ENCODE peak calls at places on chromosomes 12 and 14, in seven cellular contexts. C is endothelial cell of umbilical vein, X is GM19239, M is left kidney, R is iPS-NIHi11, O is AG09319, T is D341Med. F is an unnamed sample.

GRCh38 chr14:50955373-50956043 is 11.2 kb upstream of the PYGL start:
- DNase-seq in O (peak), M (peak), X (no peak), R (peak), C (peak), T (peak), F (no peak)

GRCh38 chr14:50099335-50099734 is 17.0 kb downstream of the VCPKMT start:
- DNase-seq in R (no peak), M (no peak), C (no peak), X (no peak), O (no peak), T (no peak), F (no peak)

GRCh38 chr14:90567991-90568390 is 171.2 kb downstream of the CALM1 start:
- DNase-seq in O (no peak), T (no peak), M (no peak), C (no peak), X (no peak), R (no peak), F (peak)

GRCh38 chr12:31773223-31773750 is 44.5 kb upstream of the AMN1 start:
- DNase-seq in O (no peak), T (no peak), R (peak), M (peak), X (no peak), C (no peak), F (no peak)

GRCh38 chr12:19131020-19131431 is 1.5 kb downstream of the PLEKHA5 start:
- DNase-seq in T (peak), X (no peak), C (peak), R (peak), O (no peak), M (peak), F (no peak)

GRCh38 chr12:76919388-76920181 is 40.8 kb upstream of the CSRP2 start:
- DNase-seq in O (no peak), T (no peak), C (no peak), R (no peak), X (no peak), M (peak), F (no peak)

GRCh38 chr12:50960130-50960529 is 7.8 kb downstream of the HIGD1C start:
- DNase-seq in X (no peak), C (no peak), T (no peak), M (no peak), O (no peak), R (no peak), F (no peak)

GRCh38 chr14:32808574-32809098 is 130.0 kb upstream of the NPAS3 start:
- DNase-seq in C (peak), M (peak), X (no peak), R (no peak), T (no peak), O (no peak), F (peak)

GRCh38 chr12:108728820-108729611 is 2.3 kb downstream of the CORO1C start:
- DNase-seq in X (no peak), C (peak), R (no peak), O (no peak), M (no peak), T (no peak), F (no peak)

GRCh38 chr12:93361159-93361919 is 16.4 kb upstream of the NUDT4 start:
- DNase-seq in T (peak), R (no peak), M (peak), C (no peak), X (no peak), O (no peak), F (no peak)

GRCh38 chr12:113149361-113150150 is at the start of gene CFAP73:
- DNase-seq in R (peak), O (peak), M (peak), T (peak), C (peak), X (no peak), F (no peak)

GRCh38 chr14:80447396-80447795 is 236.1 kb upstream of the DIO2 start:
- DNase-seq in T (no peak), O (no peak), R (no peak), M (no peak), X (no peak), C (no peak), F (no peak)

GRCh38 chr12:51395283-51396230 is 4.4 kb upstream of the GALNT6 start:
- DNase-seq in M (no peak), R (peak), C (no peak), O (no peak), T (no peak), X (peak), F (no peak)

GRCh38 chr14:99260116-99260515 is 11.9 kb downstream of the BCL11B start:
- DNase-seq in R (no peak), T (no peak), M (no peak), C (no peak), O (no peak), X (no peak), F (no peak)